ENCODE peak calls at places on chromosome 9, in nine cellular contexts. One of them, this sample, is unnamed.

GRCh38 chr9:105329729-105330082 is 85.3 kb downstream of the SLC44A1 start:
- DNase-seq in pancreas: no peak
- DNase-seq in WERI-Rb-1: no peak
- DNase-seq in GM13976: no peak
- DNase-seq in vagina: no peak
- DNase-seq in astrocyte: no peak
- DNase-seq in sigmoid colon: no peak
- DNase-seq in choroid plexus epithelial cell: peak; percentile 26
- DNase-seq in CD4-positive, alpha-beta T cell: no peak
- DNase-seq in this sample: no peak

GRCh38 chr9:70228098-70228497 is 30.7 kb upstream of the SMC5 start:
- DNase-seq in pancreas: no peak
- DNase-seq in WERI-Rb-1: no peak
- DNase-seq in GM13976: no peak
- DNase-seq in vagina: no peak
- DNase-seq in astrocyte: no peak
- DNase-seq in sigmoid colon: no peak
- DNase-seq in choroid plexus epithelial cell: no peak
- DNase-seq in CD4-positive, alpha-beta T cell: no peak
- DNase-seq in this sample: no peak

GRCh38 chr9:14554866-14555265 is 138.4 kb downstream of the ZDHHC21 start:
- DNase-seq in pancreas: no peak
- DNase-seq in WERI-Rb-1: no peak
- DNase-seq in GM13976: no peak
- DNase-seq in vagina: no peak
- DNase-seq in astrocyte: no peak
- DNase-seq in sigmoid colon: no peak
- DNase-seq in choroid plexus epithelial cell: peak; percentile 18
- DNase-seq in CD4-positive, alpha-beta T cell: no peak
- DNase-seq in this sample: no peak

GRCh38 chr9:75019022-75019421 is 9.1 kb downstream of the CARNMT1 start:
- DNase-seq in pancreas: no peak
- DNase-seq in WERI-Rb-1: no peak
- DNase-seq in GM13976: no peak
- DNase-seq in vagina: no peak
- DNase-seq in astrocyte: no peak
- DNase-seq in sigmoid colon: no peak
- DNase-seq in choroid plexus epithelial cell: no peak
- DNase-seq in CD4-positive, alpha-beta T cell: no peak
- DNase-seq in this sample: no peak

GRCh38 chr9:75855509-75855908 is 35.0 kb upstream of the PCSK5 start:
- DNase-seq in pancreas: no peak
- DNase-seq in WERI-Rb-1: peak; percentile 26
- DNase-seq in GM13976: no peak
- DNase-seq in vagina: no peak
- DNase-seq in astrocyte: no peak
- DNase-seq in sigmoid colon: no peak
- DNase-seq in choroid plexus epithelial cell: peak; percentile 68
- DNase-seq in CD4-positive, alpha-beta T cell: no peak
- DNase-seq in this sample: no peak

GRCh38 chr9:82565188-82565966 is 497.6 kb downstream of the RASEF start:
- DNase-seq in pancreas: no peak
- DNase-seq in WERI-Rb-1: no peak
- DNase-seq in GM13976: no peak
- DNase-seq in vagina: no peak
- DNase-seq in astrocyte: no peak
- DNase-seq in sigmoid colon: no peak
- DNase-seq in choroid plexus epithelial cell: peak; percentile 13
- DNase-seq in CD4-positive, alpha-beta T cell: no peak
- DNase-seq in this sample: no peak

GRCh38 chr9:109349431-109349846 is 28.6 kb upstream of the EPB41L4B start:
- DNase-seq in pancreas: no peak
- DNase-seq in WERI-Rb-1: no peak
- DNase-seq in GM13976: no peak
- DNase-seq in vagina: no peak
- DNase-seq in astrocyte: peak; percentile 96
- DNase-seq in sigmoid colon: no peak
- DNase-seq in choroid plexus epithelial cell: peak; percentile 92
- DNase-seq in CD4-positive, alpha-beta T cell: no peak
- DNase-seq in this sample: no peak

GRCh38 chr9:106868096-106868495 is 5.1 kb downstream of the ZNF462 start:
- DNase-seq in pancreas: no peak
- DNase-seq in WERI-Rb-1: no peak
- DNase-seq in GM13976: no peak
- DNase-seq in vagina: no peak
- DNase-seq in astrocyte: no peak
- DNase-seq in sigmoid colon: no peak
- DNase-seq in choroid plexus epithelial cell: no peak
- DNase-seq in CD4-positive, alpha-beta T cell: no peak
- DNase-seq in this sample: no peak

GRCh38 chr9:18542837-18543405 is 69.0 kb downstream of the ADAMTSL1 start:
- DNase-seq in pancreas: no peak
- DNase-seq in WERI-Rb-1: no peak
- DNase-seq in GM13976: no peak
- DNase-seq in vagina: no peak
- DNase-seq in astrocyte: peak; percentile 83
- DNase-seq in sigmoid colon: no peak
- DNase-seq in choroid plexus epithelial cell: no peak
- DNase-seq in CD4-positive, alpha-beta T cell: no peak
- DNase-seq in this sample: no peak

GRCh38 chr9:114282507-114282906 is 40.4 kb upstream of the ORM1 start:
- DNase-seq in pancreas: no peak
- DNase-seq in WERI-Rb-1: peak; percentile 15
- DNase-seq in GM13976: no peak
- DNase-seq in vagina: no peak
- DNase-seq in astrocyte: no peak
- DNase-seq in sigmoid colon: no peak
- DNase-seq in choroid plexus epithelial cell: no peak
- DNase-seq in CD4-positive, alpha-beta T cell: no peak
- DNase-seq in this sample: peak; percentile 6

GRCh38 chr9:119164716-119165115 is 204.5 kb downstream of the BRINP1 start:
- DNase-seq in pancreas: no peak
- DNase-seq in WERI-Rb-1: no peak
- DNase-seq in GM13976: no peak
- DNase-seq in vagina: no peak
- DNase-seq in astrocyte: no peak
- DNase-seq in sigmoid colon: no peak
- DNase-seq in choroid plexus epithelial cell: no peak
- DNase-seq in CD4-positive, alpha-beta T cell: no peak
- DNase-seq in this sample: no peak

GRCh38 chr9:137534256-137535119 is 15.7 kb downstream of the PNPLA7 start:
- DNase-seq in pancreas: peak; percentile 49
- DNase-seq in WERI-Rb-1: peak; percentile 35
- DNase-seq in GM13976: peak; percentile 73
- DNase-seq in vagina: no peak
- DNase-seq in astrocyte: peak; percentile 41
- DNase-seq in sigmoid colon: no peak
- DNase-seq in choroid plexus epithelial cell: peak; percentile 85
- DNase-seq in CD4-positive, alpha-beta T cell: no peak
- DNase-seq in this sample: no peak

GRCh38 chr9:24614070-24614469 is 68.4 kb upstream of the IZUMO3 start:
- DNase-seq in pancreas: no peak
- DNase-seq in WERI-Rb-1: no peak
- DNase-seq in GM13976: no peak
- DNase-seq in vagina: no peak
- DNase-seq in astrocyte: no peak
- DNase-seq in sigmoid colon: no peak
- DNase-seq in choroid plexus epithelial cell: no peak
- DNase-seq in CD4-positive, alpha-beta T cell: no peak
- DNase-seq in this sample: no peak

GRCh38 chr9:33714989-33715388 is 80.4 kb upstream of the PRSS3 start:
- DNase-seq in pancreas: no peak
- DNase-seq in WERI-Rb-1: no peak
- DNase-seq in GM13976: no peak
- DNase-seq in vagina: no peak
- DNase-seq in astrocyte: no peak
- DNase-seq in sigmoid colon: no peak
- DNase-seq in choroid plexus epithelial cell: no peak
- DNase-seq in CD4-positive, alpha-beta T cell: no peak
- DNase-seq in this sample: no peak

GRCh38 chr9:92055624-92056023 is 59.6 kb downstream of the SPTLC1 start:
- DNase-seq in pancreas: no peak
- DNase-seq in WERI-Rb-1: no peak
- DNase-seq in GM13976: no peak
- DNase-seq in vagina: no peak
- DNase-seq in astrocyte: no peak
- DNase-seq in sigmoid colon: no peak
- DNase-seq in choroid plexus epithelial cell: no peak
- DNase-seq in CD4-positive, alpha-beta T cell: no peak
- DNase-seq in this sample: no peak

GRCh38 chr9:94650924-94651323 is 11.6 kb upstream of the FBP1 start:
- DNase-seq in pancreas: no peak
- DNase-seq in WERI-Rb-1: no peak
- DNase-seq in GM13976: no peak
- DNase-seq in vagina: no peak
- DNase-seq in astrocyte: no peak
- DNase-seq in sigmoid colon: no peak
- DNase-seq in choroid plexus epithelial cell: no peak
- DNase-seq in CD4-positive, alpha-beta T cell: no peak
- DNase-seq in this sample: no peak

GRCh38 chr9:93138171-93138764 is 4.2 kb upstream of the NINJ1 start:
- DNase-seq in pancreas: no peak
- DNase-seq in WERI-Rb-1: no peak
- DNase-seq in GM13976: no peak
- DNase-seq in vagina: no peak
- DNase-seq in astrocyte: no peak
- DNase-seq in sigmoid colon: no peak
- DNase-seq in choroid plexus epithelial cell: no peak
- DNase-seq in CD4-positive, alpha-beta T cell: no peak
- DNase-seq in this sample: no peak

GRCh38 chr9:90838098-90838497 is 36.5 kb downstream of the SYK start:
- DNase-seq in pancreas: no peak
- DNase-seq in WERI-Rb-1: no peak
- DNase-seq in GM13976: no peak
- DNase-seq in vagina: no peak
- DNase-seq in astrocyte: no peak
- DNase-seq in sigmoid colon: no peak
- DNase-seq in choroid plexus epithelial cell: peak; percentile 1
- DNase-seq in CD4-positive, alpha-beta T cell: no peak
- DNase-seq in this sample: no peak

DNA sequence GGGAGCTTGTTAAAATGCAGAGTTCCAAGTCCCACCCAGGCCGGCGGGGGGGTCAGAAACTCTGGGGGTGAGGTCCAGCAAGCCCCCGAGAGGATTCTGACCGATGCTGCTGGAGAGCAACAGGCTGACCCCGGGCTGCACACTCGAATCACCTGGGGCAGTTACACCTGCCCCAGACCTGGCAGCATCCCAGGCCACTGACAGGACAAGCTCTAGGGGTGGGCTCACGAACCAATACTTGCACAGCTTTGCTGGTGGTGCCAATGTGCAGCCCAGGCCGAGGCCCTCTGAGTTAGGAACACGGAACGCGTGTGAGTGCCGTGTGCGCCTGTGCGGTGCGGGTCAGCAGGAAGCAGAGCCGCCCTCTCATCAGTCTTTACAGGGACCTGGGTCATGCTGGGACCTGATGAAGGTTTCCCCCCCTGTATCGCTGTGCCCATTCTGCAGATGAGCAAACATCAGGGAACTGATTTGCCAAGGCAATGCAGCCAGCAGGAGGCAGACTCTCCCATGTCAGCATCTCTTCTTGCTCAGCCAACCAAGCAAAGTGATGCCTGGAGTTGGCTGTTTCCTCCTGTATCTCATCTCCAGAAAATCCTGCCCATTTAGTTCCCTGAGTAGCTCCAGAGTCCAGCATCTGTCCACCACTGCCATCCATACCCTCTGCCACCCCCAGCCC is 16.3 kb downstream of the FAM163B start:
- DNase-seq in pancreas: peak; percentile 42
- DNase-seq in WERI-Rb-1: no peak
- DNase-seq in GM13976: peak; percentile 54
- DNase-seq in vagina: no peak
- DNase-seq in astrocyte: no peak
- DNase-seq in sigmoid colon: no peak
- DNase-seq in choroid plexus epithelial cell: peak; percentile 49
- DNase-seq in CD4-positive, alpha-beta T cell: no peak
- DNase-seq in this sample: no peak
- TF ChIP-seq CTCF in pancreas: no peak
- TF ChIP-seq CTCF in WERI-Rb-1: peak; percentile 43
- TF ChIP-seq CTCF in GM13976: no peak
- TF ChIP-seq CTCF in vagina: no peak
- TF ChIP-seq CTCF in astrocyte: peak; percentile 5
- TF ChIP-seq CTCF in sigmoid colon: no peak
- TF ChIP-seq CTCF in choroid plexus epithelial cell: peak; percentile 71
- TF ChIP-seq CTCF in CD4-positive, alpha-beta T cell: no peak
- TF ChIP-seq CTCF in this sample: no peak

GRCh38 chr9:134811673-134812668 is 68.6 kb upstream of the FCN2 start:
- DNase-seq in pancreas: no peak
- DNase-seq in WERI-Rb-1: peak; percentile 46
- DNase-seq in GM13976: no peak
- DNase-seq in vagina: no peak
- DNase-seq in astrocyte: peak; percentile 94
- DNase-seq in sigmoid colon: no peak
- DNase-seq in choroid plexus epithelial cell: peak; percentile 51
- DNase-seq in CD4-positive, alpha-beta T cell: no peak
- DNase-seq in this sample: no peak
- TF ChIP-seq CTCF in pancreas: no peak
- TF ChIP-seq CTCF in WERI-Rb-1: peak; percentile 32
- TF ChIP-seq CTCF in GM13976: no peak
- TF ChIP-seq CTCF in vagina: no peak
- TF ChIP-seq CTCF in astrocyte: no peak
- TF ChIP-seq CTCF in sigmoid colon: no peak
- TF ChIP-seq CTCF in choroid plexus epithelial cell: peak; percentile 15
- TF ChIP-seq CTCF in CD4-positive, alpha-beta T cell: no peak
- TF ChIP-seq CTCF in this sample: no peak

DNA sequence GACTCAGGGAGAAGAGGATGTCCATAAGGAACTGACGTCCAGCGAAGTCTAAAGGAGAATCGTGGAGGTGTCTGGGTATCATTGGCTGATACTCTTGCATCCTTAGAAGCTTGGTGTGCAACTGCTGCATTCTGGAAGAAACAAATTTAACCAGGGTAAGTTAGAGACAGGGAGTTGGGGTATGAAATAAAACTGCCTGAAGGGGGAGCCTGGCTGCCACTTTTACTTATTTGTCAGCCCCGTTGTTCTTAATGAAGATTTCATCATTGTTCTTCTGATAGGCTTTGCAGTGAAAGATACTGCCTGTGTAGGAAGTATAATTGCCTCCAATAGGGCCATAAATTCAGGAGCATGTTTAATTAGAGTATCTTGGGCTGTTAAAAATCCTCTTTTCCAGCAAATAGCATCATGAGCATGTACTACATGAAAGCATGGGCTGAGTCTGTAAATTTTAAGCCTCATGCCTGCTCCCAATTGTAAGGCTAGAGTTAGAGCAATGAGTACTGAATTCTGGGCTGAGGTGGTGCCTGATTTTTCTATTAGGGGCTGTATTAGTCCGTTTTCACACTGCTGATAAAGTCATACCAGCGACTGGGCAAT is 1264.5 kb upstream of the ACO1 start:
- DNase-seq in pancreas: no peak
- DNase-seq in WERI-Rb-1: peak; percentile 19
- DNase-seq in GM13976: peak; percentile 11
- DNase-seq in vagina: no peak
- DNase-seq in astrocyte: peak; percentile 11
- DNase-seq in sigmoid colon: no peak
- DNase-seq in choroid plexus epithelial cell: peak; percentile 85
- DNase-seq in CD4-positive, alpha-beta T cell: peak; percentile 13
- DNase-seq in this sample: no peak
- TF ChIP-seq CTCF in pancreas: peak; percentile 9
- TF ChIP-seq CTCF in WERI-Rb-1: peak; percentile 45
- TF ChIP-seq CTCF in GM13976: peak; percentile 29
- TF ChIP-seq CTCF in vagina: peak; percentile 27
- TF ChIP-seq CTCF in astrocyte: peak; percentile 51
- TF ChIP-seq CTCF in sigmoid colon: no peak
- TF ChIP-seq CTCF in choroid plexus epithelial cell: peak; percentile 85
- TF ChIP-seq CTCF in CD4-positive, alpha-beta T cell: peak; percentile 78
- TF ChIP-seq CTCF in this sample: peak; percentile 47

GRCh38 chr9:132005896-132006295 is 73.8 kb downstream of the MED27 start:
- DNase-seq in pancreas: no peak
- DNase-seq in WERI-Rb-1: no peak
- DNase-seq in GM13976: no peak
- DNase-seq in vagina: no peak
- DNase-seq in astrocyte: no peak
- DNase-seq in sigmoid colon: no peak
- DNase-seq in choroid plexus epithelial cell: peak; percentile 43
- DNase-seq in CD4-positive, alpha-beta T cell: no peak
- DNase-seq in this sample: no peak
- TF ChIP-seq CTCF in pancreas: no peak
- TF ChIP-seq CTCF in WERI-Rb-1: no peak
- TF ChIP-seq CTCF in GM13976: no peak
- TF ChIP-seq CTCF in vagina: no peak
- TF ChIP-seq CTCF in astrocyte: no peak
- TF ChIP-seq CTCF in sigmoid colon: no peak
- TF ChIP-seq CTCF in choroid plexus epithelial cell: no peak
- TF ChIP-seq CTCF in CD4-positive, alpha-beta T cell: no peak
- TF ChIP-seq CTCF in this sample: no peak

This sample was measured in glutamatergic neuron.